ENCODE peak calls at places on chromosomes 11 and 22, in nine cellular contexts. X is fibroblast of mammary gland; Y is A549; R is prostate gland; B is stomach; H is foreskin fibroblast; F is CD8-positive, alpha-beta T cell; O is fibroblast of lung; Q is choroid plexus epithelial cell. V is an unnamed sample.
A peak's percentile ranks its signal among the peaks of the same experiment; 100 is the strongest.

GRCh38 chr11:129215506-129216245 is 23.6 kb upstream of the ARHGAP32 start:
- DNase-seq in X (no peak), Y (no peak), F (no peak), O (no peak), Q (no peak), B (no peak), R (no peak), H (no peak), V (no peak)

GRCh38 chr22:43945632-43946390 is 9.4 kb upstream of the SAMM50 start:
- DNase-seq in H (peak; percentile 79), X (peak; percentile 61), Q (peak; percentile 79), B (peak; percentile 67), R (peak; percentile 31), F (peak; percentile 62), Y (peak; percentile 69), O (peak; percentile 58), V (peak; percentile 70)

GRCh38 chr11:61066645-61067044 is 35.6 kb upstream of the CD5 start:
- DNase-seq in Y (no peak), B (no peak), Q (no peak), H (no peak), F (no peak), X (no peak), R (no peak), O (no peak), V (no peak)

GRCh38 chr11:78244546-78245315 is 56.0 kb downstream of the USP35 start:
- DNase-seq in X (peak; percentile 34), H (no peak), Y (no peak), O (no peak), B (no peak), F (no peak), Q (no peak), R (no peak), V (peak; percentile 67)

GRCh38 chr11:47412152-47412746 is 3.9 kb downstream of the SLC39A13 start:
- DNase-seq in R (no peak), H (peak; percentile 74), X (peak; percentile 51), B (peak; percentile 54), Y (peak; percentile 68), F (peak; percentile 50), Q (peak; percentile 41), O (peak; percentile 32), V (peak; percentile 53)

GRCh38 chr22:21797444-21798221 is 62.0 kb upstream of the YPEL1 start:
- DNase-seq in F (no peak), O (no peak), Q (peak; percentile 62), X (no peak), Y (no peak), R (no peak), B (no peak), H (peak; percentile 63), V (peak; percentile 80)

GRCh38 chr11:56911312-56911711 is 77.4 kb upstream of the OR5AK2 start:
- DNase-seq in O (no peak), H (no peak), Y (peak; percentile 73), R (no peak), F (no peak), Q (no peak), B (no peak), X (peak; percentile 20), V (peak; percentile 2)

GRCh38 chr11:46930089-46930488 is 6.5 kb upstream of the CSTPP1 start:
- DNase-seq in R (no peak), Q (peak; percentile 59), Y (peak; percentile 91), B (no peak), X (peak; percentile 64), O (no peak), F (no peak), H (peak; percentile 35), V (peak; percentile 61)

DNA sequence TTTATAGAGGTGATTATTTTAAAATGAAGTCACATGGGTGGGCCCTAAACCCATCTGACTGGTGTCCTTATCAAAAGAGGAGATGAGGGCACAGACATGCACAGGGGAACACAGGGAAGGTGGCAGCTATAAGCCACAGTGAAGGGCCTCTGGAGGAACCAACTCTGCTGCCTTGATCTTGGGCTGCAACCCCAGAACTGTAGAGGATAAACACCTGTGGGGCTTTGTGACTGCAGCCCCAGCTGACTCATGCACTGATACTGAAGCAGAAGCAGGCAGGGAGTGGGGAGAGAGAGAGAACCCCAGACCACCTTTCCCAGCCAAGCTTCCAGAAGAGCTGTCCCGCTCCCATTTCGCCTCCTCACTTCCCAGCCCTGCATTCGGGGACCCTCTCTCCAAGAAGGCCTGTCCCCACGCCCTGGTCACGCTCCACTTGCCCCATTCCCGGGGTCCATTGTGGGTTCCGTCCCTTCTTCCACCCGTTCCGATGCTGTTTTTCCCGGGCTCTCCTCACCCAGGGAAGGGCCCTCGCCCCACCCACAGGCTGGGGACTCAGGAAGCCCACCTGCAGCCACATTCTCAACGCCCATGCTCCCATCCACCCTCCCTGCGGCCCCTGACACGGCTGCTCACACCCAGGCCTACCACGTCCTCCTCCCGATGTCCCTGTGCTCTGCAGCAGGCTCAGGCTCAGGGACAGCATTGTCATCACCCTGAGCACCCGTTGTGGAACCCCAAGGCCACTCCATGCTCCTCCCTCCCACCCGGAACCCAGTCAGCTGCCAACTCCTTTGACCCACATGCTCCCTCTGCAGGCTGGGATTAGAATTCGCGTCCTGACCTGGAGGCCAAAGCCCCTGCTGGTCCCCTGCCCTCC is 90.8 kb upstream of the SHANK2 start:
- DNase-seq in H (peak; percentile 24), Y (peak; percentile 60), Q (peak; percentile 23), X (peak; percentile 36), B (peak; percentile 58), F (no peak), O (peak; percentile 12), R (peak; percentile 12), V (peak; percentile 29)
- TF ChIP-seq CTCF in H (peak; percentile 49), Y (peak; percentile 69), Q (peak; percentile 66), X (peak; percentile 67), B (peak; percentile 53), F (no peak), O (peak; percentile 67), R (peak; percentile 66), V (peak; percentile 57)

GRCh38 chr11:2390871-2391662 is 9.5 kb upstream of the TSSC4 start:
- DNase-seq in F (no peak), X (peak; percentile 84), Y (peak; percentile 44), R (no peak), B (no peak), H (peak; percentile 89), Q (peak; percentile 76), O (peak; percentile 85), V (peak; percentile 54)
- H3K4me3 ChIP-seq in F (no peak overlapping the region), X (no peak overlapping the region), Y (no peak overlapping the region), R (no peak overlapping the region), B (no peak overlapping the region), H (no peak overlapping the region), Q (no peak overlapping the region), O (no peak overlapping the region), V (no peak overlapping the region)

GRCh38 chr11:7547687-7548086 is 33.9 kb downstream of the PPFIBP2 start:
- DNase-seq in B (no peak), Q (no peak), O (no peak), X (no peak), Y (no peak), F (no peak), R (no peak), H (no peak), V (no peak)

GRCh38 chr11:7549681-7550080 is 35.9 kb downstream of the PPFIBP2 start:
- DNase-seq in B (no peak), Q (no peak), O (no peak), H (no peak), Y (no peak), X (no peak), R (no peak), F (no peak), V (no peak)

GRCh38 chr11:7547091-7547490 is 33.3 kb downstream of the PPFIBP2 start:
- DNase-seq in Y (no peak), B (no peak), Q (no peak), H (no peak), F (no peak), R (no peak), X (no peak), O (no peak), V (no peak)

GRCh38 chr11:7546324-7546791 is 32.6 kb downstream of the PPFIBP2 start:
- DNase-seq in F (no peak), O (no peak), B (no peak), H (peak; percentile 48), R (peak; percentile 62), X (peak; percentile 12), Q (no peak), Y (no peak), V (no peak)

DNA sequence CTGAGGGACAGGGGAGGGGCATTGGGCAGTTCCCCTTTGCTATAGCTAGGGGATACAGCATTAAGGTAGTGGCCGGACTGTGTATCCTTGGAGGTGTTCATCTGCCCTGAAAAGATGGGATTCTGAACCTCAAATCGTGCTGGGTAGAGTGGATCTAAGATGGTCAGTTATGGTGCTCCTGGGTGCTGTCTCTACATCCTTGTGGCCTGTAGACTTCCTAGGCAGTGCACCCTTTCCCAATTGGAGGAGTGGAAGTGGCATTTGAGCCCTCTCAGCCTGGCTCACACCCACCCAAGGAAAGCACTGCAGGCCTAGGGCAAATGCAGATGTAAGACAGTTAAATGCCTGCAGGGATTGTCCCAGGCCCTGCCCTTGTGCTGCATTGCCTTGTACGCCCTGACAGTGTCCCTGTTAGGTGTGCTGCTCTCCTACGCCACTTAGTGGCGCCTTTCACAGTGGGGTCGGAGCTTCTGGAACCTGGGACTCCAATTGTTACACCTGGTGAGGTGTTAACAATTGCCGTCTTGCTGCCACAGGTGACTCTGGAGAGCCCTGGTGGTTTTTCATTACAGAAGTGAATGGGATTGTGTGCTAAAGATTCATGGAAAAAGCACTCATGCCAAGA is 35.0 kb downstream of the PPFIBP2 start:
- DNase-seq in Y (peak; percentile 27), B (peak; percentile 64), O (no peak), R (no peak), X (no peak), F (no peak), Q (no peak), H (no peak), V (no peak)
- TF ChIP-seq CTCF in Y (peak; percentile 22), B (peak; percentile 54), O (no peak), R (no peak), X (no peak), F (no peak), Q (peak; percentile 9), H (no peak), V (no peak)

DNA sequence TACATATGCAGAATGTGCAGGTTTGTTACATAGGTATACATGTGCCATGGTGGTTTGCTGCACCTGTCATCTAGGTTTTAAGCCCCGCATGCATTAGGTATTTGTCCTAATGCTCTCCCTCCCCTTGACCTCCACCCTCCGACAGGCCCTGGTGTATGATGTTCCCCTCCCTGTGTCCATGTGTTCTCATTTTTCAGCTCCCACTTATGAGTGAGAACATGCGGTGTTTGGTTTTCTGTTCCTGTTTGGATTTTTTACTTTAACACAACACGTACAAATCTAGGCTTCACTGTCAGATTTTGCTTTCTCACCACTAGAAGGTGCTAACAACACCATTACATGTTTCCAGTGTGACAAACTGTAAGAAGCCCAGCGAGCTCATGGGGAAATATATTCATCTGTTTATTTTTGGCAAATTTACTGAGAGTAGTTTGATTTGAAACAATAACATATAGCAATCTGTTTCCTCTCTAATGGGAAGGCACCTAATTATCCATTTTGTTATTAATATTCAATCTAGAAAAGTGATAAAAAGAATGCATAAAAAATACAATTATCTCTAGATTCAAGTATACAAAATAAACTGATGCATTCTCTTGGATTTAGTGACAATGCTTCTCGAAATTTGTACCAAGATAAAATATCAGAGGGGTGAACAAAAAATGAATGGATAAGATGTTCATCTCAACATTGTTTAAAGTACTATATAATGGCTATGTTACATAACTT is 23.2 kb upstream of the BIRC3 start:
- DNase-seq in H (peak; percentile 60), Q (peak; percentile 83), F (peak; percentile 40), B (no peak), Y (peak; percentile 71), O (peak; percentile 69), R (peak; percentile 20), X (peak; percentile 66), V (peak; percentile 74)
- H3K4me3 ChIP-seq in H (no peak overlapping the region), Q (no peak overlapping the region), F (no peak overlapping the region), B (peak overlapping the region; percentile 7), Y (no peak overlapping the region), O (no peak overlapping the region), R (no peak overlapping the region), X (no peak overlapping the region), V (no peak overlapping the region)